ENCODE peak calls at places on chromosomes 12 and 14, in five cellular contexts. One of them, this sample, is unnamed.

GRCh38 chr12:13099910-13100609 is 3.4 kb downstream of the GSG1 start:
- DNase-seq in mammary epithelial cell: peak
- DNase-seq in AG04450: no peak
- DNase-seq in heart left ventricle: no peak
- DNase-seq in CD8-positive, alpha-beta T cell: no peak
- DNase-seq in this sample: peak

GRCh38 chr14:67485501-67486095 is 2.9 kb downstream of the TMEM229B start:
- DNase-seq in CD8-positive, alpha-beta T cell: no peak
- DNase-seq in mammary epithelial cell: no peak
- DNase-seq in heart left ventricle: no peak
- DNase-seq in AG04450: no peak
- DNase-seq in this sample: no peak

GRCh38 chr12:65446901-65447300 is 168.4 kb downstream of the MSRB3 start:
- DNase-seq in mammary epithelial cell: no peak
- DNase-seq in AG04450: no peak
- DNase-seq in heart left ventricle: no peak
- DNase-seq in CD8-positive, alpha-beta T cell: no peak
- DNase-seq in this sample: no peak

GRCh38 chr12:115872919-115873357 is 404.6 kb downstream of the MED13L start:
- DNase-seq in CD8-positive, alpha-beta T cell: no peak
- DNase-seq in AG04450: no peak
- DNase-seq in mammary epithelial cell: peak
- DNase-seq in heart left ventricle: no peak
- DNase-seq in this sample: peak

GRCh38 chr12:45336762-45337596 is 121.1 kb downstream of the ANO6 start:
- DNase-seq in AG04450: peak
- DNase-seq in heart left ventricle: no peak
- DNase-seq in CD8-positive, alpha-beta T cell: no peak
- DNase-seq in mammary epithelial cell: peak
- DNase-seq in this sample: peak

GRCh38 chr14:50225974-50226297 is 5.4 kb downstream of the SOS2 start:
- DNase-seq in AG04450: no peak
- DNase-seq in CD8-positive, alpha-beta T cell: no peak
- DNase-seq in mammary epithelial cell: no peak
- DNase-seq in heart left ventricle: no peak
- DNase-seq in this sample: no peak

GRCh38 chr12:52156757-52157565 is 34.9 kb downstream of the KRT80 start:
- DNase-seq in mammary epithelial cell: peak
- DNase-seq in CD8-positive, alpha-beta T cell: peak
- DNase-seq in AG04450: no peak
- DNase-seq in heart left ventricle: peak
- DNase-seq in this sample: no peak

GRCh38 chr14:77603031-77603430 is 13.4 kb downstream of the SPTLC2 start:
- DNase-seq in CD8-positive, alpha-beta T cell: no peak
- DNase-seq in heart left ventricle: no peak
- DNase-seq in AG04450: no peak
- DNase-seq in mammary epithelial cell: no peak
- DNase-seq in this sample: no peak

GRCh38 chr12:124278389-124279101 is 16.3 kb upstream of the RFLNA start:
- DNase-seq in mammary epithelial cell: no peak
- DNase-seq in heart left ventricle: no peak
- DNase-seq in AG04450: no peak
- DNase-seq in CD8-positive, alpha-beta T cell: no peak
- DNase-seq in this sample: no peak

GRCh38 chr12:31206038-31206670 is 119.8 kb downstream of the SINHCAF start:
- DNase-seq in AG04450: no peak
- DNase-seq in mammary epithelial cell: peak
- DNase-seq in heart left ventricle: no peak
- DNase-seq in CD8-positive, alpha-beta T cell: no peak
- DNase-seq in this sample: peak

GRCh38 chr12:89326260-89327040 is 25.9 kb downstream of the DUSP6 start:
- DNase-seq in AG04450: no peak
- DNase-seq in heart left ventricle: no peak
- DNase-seq in mammary epithelial cell: no peak
- DNase-seq in CD8-positive, alpha-beta T cell: no peak
- DNase-seq in this sample: no peak

GRCh38 chr12:131095826-131096680 is 142.3 kb downstream of the ADGRD1 start:
- DNase-seq in heart left ventricle: peak
- DNase-seq in CD8-positive, alpha-beta T cell: no peak
- DNase-seq in mammary epithelial cell: no peak
- DNase-seq in AG04450: no peak
- DNase-seq in this sample: no peak

GRCh38 chr14:102786758-102787157 is 9.5 kb downstream of the TRAF3 start:
- DNase-seq in heart left ventricle: no peak
- DNase-seq in AG04450: no peak
- DNase-seq in mammary epithelial cell: no peak
- DNase-seq in CD8-positive, alpha-beta T cell: no peak
- DNase-seq in this sample: no peak

GRCh38 chr14:101716956-101717662 is 44.4 kb upstream of the PPP2R5C start:
- DNase-seq in heart left ventricle: no peak
- DNase-seq in AG04450: no peak
- DNase-seq in CD8-positive, alpha-beta T cell: peak
- DNase-seq in mammary epithelial cell: peak
- DNase-seq in this sample: no peak

GRCh38 chr14:104394606-104394910 is 185.0 kb upstream of the C14orf180 start:
- DNase-seq in mammary epithelial cell: no peak
- DNase-seq in CD8-positive, alpha-beta T cell: no peak
- DNase-seq in AG04450: no peak
- DNase-seq in heart left ventricle: peak
- DNase-seq in this sample: no peak

GRCh38 chr14:92719890-92720323 is 28.5 kb downstream of the LGMN start:
- DNase-seq in CD8-positive, alpha-beta T cell: no peak
- DNase-seq in AG04450: no peak
- DNase-seq in mammary epithelial cell: no peak
- DNase-seq in heart left ventricle: no peak
- DNase-seq in this sample: peak

GRCh38 chr12:69254046-69254445 is 14.7 kb downstream of the CPSF6 start:
- DNase-seq in AG04450: no peak
- DNase-seq in CD8-positive, alpha-beta T cell: no peak
- DNase-seq in mammary epithelial cell: peak
- DNase-seq in heart left ventricle: no peak
- DNase-seq in this sample: no peak

GRCh38 chr14:33362934-33363333 is 424.3 kb downstream of the NPAS3 start:
- DNase-seq in heart left ventricle: no peak
- DNase-seq in CD8-positive, alpha-beta T cell: no peak
- DNase-seq in AG04450: no peak
- DNase-seq in mammary epithelial cell: no peak
- DNase-seq in this sample: no peak
- H3K27ac ChIP-seq in heart left ventricle: no peak
- H3K27ac ChIP-seq in CD8-positive, alpha-beta T cell: no peak
- H3K27ac ChIP-seq in AG04450: no peak
- H3K27ac ChIP-seq in mammary epithelial cell: no peak
- H3K27ac ChIP-seq in this sample: no peak

DNA sequence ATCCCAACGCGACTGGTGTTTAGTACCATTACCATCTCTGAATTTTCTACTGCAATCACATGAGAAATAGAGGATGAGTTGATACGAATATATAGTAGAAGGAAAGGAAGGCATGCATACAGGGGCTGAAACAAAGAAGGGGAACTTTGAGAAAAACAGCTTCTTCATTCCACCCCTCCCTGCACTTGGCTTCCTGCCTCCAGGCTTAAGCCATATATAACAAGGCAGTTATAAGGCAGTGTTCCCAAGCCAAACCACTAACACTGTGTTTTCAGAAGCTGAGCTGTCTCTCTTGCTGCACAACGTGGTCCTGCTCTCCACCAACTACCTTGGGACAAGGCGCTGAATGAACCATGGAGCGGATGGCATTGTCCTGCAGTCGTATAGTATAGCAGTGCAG is 11.0 kb downstream of the LETMD1 start:
- DNase-seq in mammary epithelial cell: no peak
- DNase-seq in CD8-positive, alpha-beta T cell: no peak
- DNase-seq in heart left ventricle: no peak
- DNase-seq in AG04450: no peak
- DNase-seq in this sample: no peak
- H3K27ac ChIP-seq in mammary epithelial cell: no peak
- H3K27ac ChIP-seq in CD8-positive, alpha-beta T cell: no peak
- H3K27ac ChIP-seq in heart left ventricle: no peak
- H3K27ac ChIP-seq in AG04450: no peak
- H3K27ac ChIP-seq in this sample: no peak

DNA sequence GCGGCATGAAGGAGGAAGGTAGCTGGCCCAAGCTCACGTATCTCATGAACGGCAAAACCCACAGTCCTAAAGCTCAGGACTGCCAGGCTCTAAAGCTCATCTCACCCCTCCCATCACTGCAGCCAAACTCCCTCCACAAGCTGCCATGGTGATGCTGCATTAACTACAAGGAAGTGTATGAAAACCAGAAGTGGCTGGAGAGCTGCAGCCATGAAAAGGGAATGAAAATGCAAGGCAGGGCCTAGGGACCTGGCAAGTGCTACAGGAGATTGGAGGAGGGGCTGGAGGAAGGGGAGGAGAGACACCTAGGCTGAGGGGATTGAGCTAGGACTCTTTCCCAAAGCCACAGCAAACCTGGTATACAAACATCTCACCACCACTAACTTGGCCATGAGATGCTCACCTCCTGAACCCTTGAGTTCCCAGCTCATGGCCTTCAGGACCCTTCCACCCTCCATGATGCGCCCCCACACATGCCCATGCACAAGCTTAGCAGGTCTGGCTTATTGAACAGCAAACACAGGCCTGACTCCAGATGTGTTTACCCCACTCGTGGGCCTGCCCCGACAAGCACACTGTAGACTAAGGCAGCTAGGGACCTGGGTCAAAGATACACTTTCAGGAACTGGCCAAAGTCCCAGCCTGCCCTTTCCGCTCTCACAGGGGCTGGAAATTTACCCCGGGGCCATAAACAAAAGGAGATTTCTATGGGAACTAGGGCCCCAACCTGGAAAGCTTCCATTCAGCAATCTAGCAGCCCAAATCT is 42.0 kb downstream of the LTBP2 start:
- DNase-seq in AG04450: no peak
- DNase-seq in mammary epithelial cell: peak
- DNase-seq in heart left ventricle: no peak
- DNase-seq in CD8-positive, alpha-beta T cell: no peak
- DNase-seq in this sample: no peak
- H3K27ac ChIP-seq in AG04450: peak
- H3K27ac ChIP-seq in mammary epithelial cell: peak
- H3K27ac ChIP-seq in heart left ventricle: peak
- H3K27ac ChIP-seq in CD8-positive, alpha-beta T cell: no peak
- H3K27ac ChIP-seq in this sample: peak

GRCh38 chr14:74502236-74503019 is 8.9 kb downstream of the ISCA2 start:
- DNase-seq in mammary epithelial cell: peak
- DNase-seq in AG04450: no peak
- DNase-seq in CD8-positive, alpha-beta T cell: no peak
- DNase-seq in heart left ventricle: no peak
- DNase-seq in this sample: no peak

GRCh38 chr14:74501135-74501614 is 7.6 kb downstream of the ISCA2 start:
- DNase-seq in mammary epithelial cell: peak
- DNase-seq in heart left ventricle: peak
- DNase-seq in CD8-positive, alpha-beta T cell: no peak
- DNase-seq in AG04450: peak
- DNase-seq in this sample: no peak

GRCh38 chr14:74501691-74502090 is 8.1 kb downstream of the ISCA2 start:
- DNase-seq in heart left ventricle: no peak
- DNase-seq in AG04450: no peak
- DNase-seq in mammary epithelial cell: no peak
- DNase-seq in CD8-positive, alpha-beta T cell: no peak
- DNase-seq in this sample: no peak

GRCh38 chr14:74503256-74503972 is 9.8 kb downstream of the ISCA2 start:
- DNase-seq in CD8-positive, alpha-beta T cell: no peak
- DNase-seq in AG04450: no peak
- DNase-seq in mammary epithelial cell: no peak
- DNase-seq in heart left ventricle: no peak
- DNase-seq in this sample: no peak

GRCh38 chr14:74500417-74501134 is 7.0 kb downstream of the ISCA2 start:
- DNase-seq in CD8-positive, alpha-beta T cell: no peak
- DNase-seq in mammary epithelial cell: no peak
- DNase-seq in heart left ventricle: no peak
- DNase-seq in AG04450: no peak
- DNase-seq in this sample: no peak
- H3K27ac ChIP-seq in CD8-positive, alpha-beta T cell: no peak
- H3K27ac ChIP-seq in mammary epithelial cell: no peak
- H3K27ac ChIP-seq in heart left ventricle: no peak
- H3K27ac ChIP-seq in AG04450: peak
- H3K27ac ChIP-seq in this sample: no peak

GRCh38 chr12:3490848-3491382 is at the start of gene PRMT8:
- DNase-seq in mammary epithelial cell: peak
- DNase-seq in CD8-positive, alpha-beta T cell: no peak
- DNase-seq in heart left ventricle: no peak
- DNase-seq in AG04450: no peak
- DNase-seq in this sample: no peak
- H3K27ac ChIP-seq in mammary epithelial cell: peak
- H3K27ac ChIP-seq in CD8-positive, alpha-beta T cell: no peak
- H3K27ac ChIP-seq in heart left ventricle: no peak
- H3K27ac ChIP-seq in AG04450: no peak
- H3K27ac ChIP-seq in this sample: peak

GRCh38 chr12:121446760-121447159 is 46.8 kb downstream of the RNF34 start:
- DNase-seq in heart left ventricle: no peak
- DNase-seq in mammary epithelial cell: no peak
- DNase-seq in AG04450: no peak
- DNase-seq in CD8-positive, alpha-beta T cell: no peak
- DNase-seq in this sample: no peak

GRCh38 chr12:121442028-121442948 is 42.4 kb downstream of the RNF34 start:
- DNase-seq in heart left ventricle: no peak
- DNase-seq in AG04450: no peak
- DNase-seq in mammary epithelial cell: no peak
- DNase-seq in CD8-positive, alpha-beta T cell: no peak
- DNase-seq in this sample: no peak

GRCh38 chr12:121444842-121445202 is 44.9 kb downstream of the RNF34 start:
- DNase-seq in AG04450: no peak
- DNase-seq in CD8-positive, alpha-beta T cell: no peak
- DNase-seq in mammary epithelial cell: no peak
- DNase-seq in heart left ventricle: no peak
- DNase-seq in this sample: no peak

GRCh38 chr12:121443193-121443829 is 43.4 kb downstream of the RNF34 start:
- DNase-seq in mammary epithelial cell: peak
- DNase-seq in CD8-positive, alpha-beta T cell: peak
- DNase-seq in AG04450: peak
- DNase-seq in heart left ventricle: peak
- DNase-seq in this sample: no peak

DNA sequence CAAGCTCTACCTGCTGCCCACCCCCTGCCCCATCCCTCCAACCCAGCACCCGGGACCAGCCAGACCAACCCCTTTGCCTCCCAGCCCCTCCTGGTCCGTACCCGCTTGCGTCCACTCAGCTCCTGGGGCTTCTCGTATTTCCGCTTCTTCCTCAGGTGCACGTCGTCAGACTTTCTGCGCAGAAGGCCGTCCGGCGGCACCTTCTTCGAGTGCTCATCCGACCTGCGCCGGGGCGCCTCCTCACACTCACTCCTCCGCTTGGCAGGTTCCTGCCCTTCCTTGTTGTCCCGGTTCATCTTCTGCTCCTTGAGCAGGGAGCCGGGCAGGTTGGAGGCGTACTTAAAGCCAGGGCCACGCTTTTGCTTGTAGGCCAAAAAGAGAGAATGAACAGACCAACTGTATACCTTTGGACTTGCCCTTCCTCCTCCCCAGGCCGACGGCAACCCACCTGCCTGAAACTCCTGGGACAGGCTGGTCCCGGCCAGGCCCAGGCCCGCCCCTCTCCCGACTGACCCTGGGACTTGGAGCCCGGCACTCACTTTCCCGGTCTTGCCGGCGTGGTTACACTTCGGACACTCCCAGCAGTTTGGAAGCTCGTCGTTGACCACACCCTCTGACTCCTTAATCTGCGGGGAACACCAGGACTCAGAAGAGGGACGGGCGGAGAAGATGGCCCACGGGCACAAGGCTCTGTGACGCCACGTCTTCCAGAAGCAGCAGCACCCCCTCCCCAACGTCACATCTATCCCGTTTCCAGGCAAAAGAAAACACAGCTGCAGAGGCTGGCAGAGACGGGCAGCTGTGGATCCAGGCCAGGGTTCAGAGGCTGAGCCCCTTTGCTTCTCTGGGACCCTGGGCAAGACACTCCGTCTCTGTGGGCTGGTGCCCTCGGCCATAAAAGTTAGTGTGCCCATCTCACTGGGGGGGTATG is 44.3 kb downstream of the RNF34 start:
- DNase-seq in heart left ventricle: no peak
- DNase-seq in AG04450: no peak
- DNase-seq in CD8-positive, alpha-beta T cell: no peak
- DNase-seq in mammary epithelial cell: no peak
- DNase-seq in this sample: no peak
- H3K27ac ChIP-seq in heart left ventricle: no peak
- H3K27ac ChIP-seq in AG04450: peak
- H3K27ac ChIP-seq in CD8-positive, alpha-beta T cell: no peak
- H3K27ac ChIP-seq in mammary epithelial cell: no peak
- H3K27ac ChIP-seq in this sample: no peak